ENCODE peak calls at places on chromosomes 7 and 10, in ten cellular contexts. J is left lung, N is small intestine, W is sigmoid colon, L is Peyer's patch, C is A549, P is ovary, V is uterus, Y is PC-3, H is esophagus squamous epithelium. G is an unnamed sample.

GRCh38 chr10:45308707-45309106 is 6.7 kb downstream of the OR13A1 start:
- DNase-seq in L (no peak), J (no peak), H (no peak), N (no peak), W (no peak), V (no peak), P (no peak), Y (peak; percentile 50), C (no peak), G (no peak)

GRCh38 chr10:36423821-36424248 is 701.6 kb upstream of the ANKRD30A start:
- DNase-seq in Y (peak; percentile 45), W (no peak), C (no peak), H (no peak), L (no peak), J (no peak), V (peak; percentile 16), P (no peak), N (no peak), G (no peak)

GRCh38 chr7:36395171-36395894 is 5.7 kb downstream of the ANLN start:
- DNase-seq in H (no peak), L (no peak), J (no peak), P (no peak), V (no peak), Y (no peak), W (no peak), N (no peak), C (no peak), G (no peak)

GRCh38 chr7:37945336-37945735 is 24.9 kb downstream of the EPDR1 start:
- DNase-seq in W (no peak), Y (no peak), J (no peak), H (no peak), P (no peak), N (no peak), L (no peak), V (no peak), C (no peak), G (no peak)

GRCh38 chr10:127029061-127029460 is 123.8 kb downstream of the DOCK1 start:
- DNase-seq in H (no peak), Y (no peak), V (no peak), W (no peak), N (no peak), J (no peak), C (no peak), L (peak; percentile 3), P (no peak), G (no peak)

GRCh38 chr7:157693071-157693520 is 356.3 kb downstream of the DNAJB6 start:
- DNase-seq in J (peak; percentile 74), Y (no peak), P (no peak), H (no peak), W (peak; percentile 53), L (peak; percentile 34), C (no peak), N (no peak), V (peak; percentile 1), G (peak; percentile 74)

GRCh38 chr7:461453-462172 is 58.0 kb downstream of the PDGFA start:
- DNase-seq in J (peak; percentile 75), C (no peak), N (no peak), Y (no peak), L (no peak), H (no peak), W (no peak), V (no peak), P (no peak), G (peak; percentile 67)

GRCh38 chr7:51817694-51818093 is 501.1 kb upstream of the COBL start:
- DNase-seq in W (no peak), C (no peak), V (no peak), N (no peak), H (no peak), L (no peak), Y (no peak), P (no peak), J (no peak), G (no peak)

GRCh38 chr10:70845261-70845660 is 29.5 kb downstream of the SGPL1 start:
- DNase-seq in W (no peak), J (no peak), N (peak; percentile 45), Y (no peak), L (no peak), P (no peak), V (no peak), C (no peak), H (no peak), G (no peak)

GRCh38 chr10:29535012-29535777 is 99.6 kb downstream of the SVIL start:
- DNase-seq in P (peak; percentile 67), C (peak; percentile 84), W (peak; percentile 81), L (peak; percentile 67), H (no peak), J (no peak), Y (peak; percentile 90), N (peak; percentile 21), V (peak; percentile 55), G (peak; percentile 82)

GRCh38 chr10:20990604-20991003 is 93.5 kb upstream of the NEBL start:
- DNase-seq in P (no peak), V (no peak), C (no peak), Y (peak; percentile 82), L (no peak), N (no peak), H (no peak), J (no peak), W (no peak), G (no peak)

GRCh38 chr7:28018851-28019465 is 161.6 kb downstream of the JAZF1 start:
- DNase-seq in Y (no peak), C (no peak), L (no peak), N (no peak), W (no peak), P (no peak), V (no peak), J (no peak), H (no peak), G (no peak)
- H3K4me1 ChIP-seq in Y (peaks cover 11% of the 10 kb centered on the region), C (peaks cover 20% of the 10 kb centered on the region), L (no peaks in the 10 kb centered on the region), N (no peaks in the 10 kb centered on the region), W (peaks cover 57% of the 10 kb centered on the region), P (peaks cover 5% of the 10 kb centered on the region), V (no peaks in the 10 kb centered on the region), J (peaks cover 7% of the 10 kb centered on the region), H (no peaks in the 10 kb centered on the region), G (no peaks in the 10 kb centered on the region)

GRCh38 chr7:155807013-155807804 is 5.1 kb downstream of the SHH start:
- DNase-seq in Y (no peak), N (no peak), J (peak; percentile 62), C (no peak), H (no peak), P (no peak), V (no peak), W (no peak), L (no peak), G (no peak)
- H3K4me1 ChIP-seq in Y (peaks cover 27% of the 10 kb centered on the region), N (no peaks in the 10 kb centered on the region), J (peaks cover 84% of the 10 kb centered on the region), C (peaks cover 48% of the 10 kb centered on the region), H (peaks cover 35% of the 10 kb centered on the region), P (peaks cover 5% of the 10 kb centered on the region), V (peaks cover 56% of the 10 kb centered on the region), W (peaks cover 76% of the 10 kb centered on the region), L (no peaks in the 10 kb centered on the region), G (no peaks in the 10 kb centered on the region)

GRCh38 chr7:130374507-130374906 is 5.8 kb upstream of the CPA1 start:
- DNase-seq in Y (no peak), C (no peak), P (no peak), J (no peak), N (no peak), L (peak; percentile 37), V (no peak), H (no peak), W (no peak), G (no peak)

GRCh38 chr7:130371059-130371458 is 9.2 kb upstream of the CPA1 start:
- DNase-seq in P (peak; percentile 65), C (no peak), W (peak; percentile 86), L (no peak), Y (no peak), J (no peak), H (no peak), V (peak; percentile 67), N (no peak), G (peak; percentile 88)

GRCh38 chr7:130369831-130370230 is 10.5 kb upstream of the CPA1 start:
- DNase-seq in L (no peak), H (no peak), P (no peak), V (no peak), W (no peak), N (no peak), J (no peak), Y (no peak), C (no peak), G (no peak)

GRCh38 chr7:130372813-130373212 is 7.5 kb upstream of the CPA1 start:
- DNase-seq in W (peak; percentile 17), Y (no peak), H (no peak), C (no peak), J (no peak), L (peak; percentile 26), V (no peak), P (no peak), N (no peak), G (no peak)

DNA sequence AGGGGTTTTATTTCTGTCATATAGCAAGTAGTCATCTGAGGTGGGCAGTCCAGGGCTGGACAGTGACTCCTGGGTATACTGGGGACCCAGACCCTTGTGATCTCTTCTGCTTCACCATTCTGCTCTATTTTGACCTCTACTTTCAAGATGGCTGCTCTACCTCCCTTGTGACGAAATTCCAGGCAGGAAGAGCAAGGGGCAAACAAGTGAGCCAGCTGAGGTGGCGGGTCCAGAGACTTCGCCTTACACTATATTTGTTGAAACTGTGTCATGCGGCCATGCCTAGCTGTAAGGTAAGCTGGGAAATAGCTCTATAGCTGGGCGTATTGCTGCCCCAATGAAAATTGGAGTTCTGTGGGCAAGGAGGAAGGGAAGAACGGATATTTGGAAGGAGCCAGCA is 7.9 kb upstream of the CPA1 start:
- DNase-seq in J (no peak), N (no peak), Y (no peak), L (no peak), P (no peak), C (no peak), H (no peak), V (no peak), W (peak; percentile 40), G (no peak)
- H3K4me1 ChIP-seq in J (peaks cover 12% of the 10 kb centered on the region), N (no peaks in the 10 kb centered on the region), Y (no peaks in the 10 kb centered on the region), L (no peaks in the 10 kb centered on the region), P (peaks cover 36% of the 10 kb centered on the region), C (peaks cover 12% of the 10 kb centered on the region), H (peaks cover 48% of the 10 kb centered on the region), V (peaks cover 12% of the 10 kb centered on the region), W (peaks cover 58% of the 10 kb centered on the region), G (no peaks in the 10 kb centered on the region)

GRCh38 chr7:13265271-13265670 is 577.8 kb downstream of the ARL4A start:
- DNase-seq in Y (no peak), P (no peak), J (no peak), V (no peak), H (no peak), W (no peak), L (no peak), N (no peak), C (no peak), G (no peak)

GRCh38 chr7:13258386-13258785 is 571.0 kb downstream of the ARL4A start:
- DNase-seq in W (no peak), J (no peak), L (no peak), P (no peak), Y (no peak), H (no peak), V (no peak), C (no peak), N (no peak), G (no peak)

GRCh38 chr7:13257661-13258060 is 570.2 kb downstream of the ARL4A start:
- DNase-seq in L (no peak), V (no peak), Y (no peak), P (no peak), C (no peak), H (no peak), N (no peak), W (no peak), J (no peak), G (no peak)

GRCh38 chr7:13259908-13260307 is 572.5 kb downstream of the ARL4A start:
- DNase-seq in V (no peak), J (no peak), N (no peak), Y (no peak), L (no peak), H (no peak), C (no peak), W (no peak), P (no peak), G (no peak)

GRCh38 chr7:13262929-13263530 is 575.6 kb downstream of the ARL4A start:
- DNase-seq in C (peak; percentile 13), J (no peak), W (no peak), H (no peak), N (peak; percentile 49), Y (peak; percentile 74), L (no peak), P (no peak), V (no peak), G (no peak)
- H3K4me1 ChIP-seq in C (no peaks in the 10 kb centered on the region), J (no peaks in the 10 kb centered on the region), W (no peaks in the 10 kb centered on the region), H (no peaks in the 10 kb centered on the region), N (no peaks in the 10 kb centered on the region), Y (no peaks in the 10 kb centered on the region), L (no peaks in the 10 kb centered on the region), P (no peaks in the 10 kb centered on the region), V (no peaks in the 10 kb centered on the region), G (no peaks in the 10 kb centered on the region)

G was measured in aorta.